ENCODE peak calls at places on chromosomes 12 and 14, in four cellular contexts. Z, Y, P and L are unnamed samples.

GRCh38 chr14:40618225-40618898 is 988.3 kb upstream of the LRFN5 start:
- DNase-seq in Z (no peak), Y (no peak), P (no peak), L (no peak)

GRCh38 chr14:90514015-90514398 is 117.2 kb downstream of the CALM1 start:
- DNase-seq in Z (no peak), Y (peak), P (no peak), L (no peak)

GRCh38 chr14:104352493-104353220 is 214.3 kb downstream of the KIF26A start:
- DNase-seq in Z (no peak), Y (no peak), P (no peak), L (peak)

GRCh38 chr12:108457734-108458361 is 57.2 kb upstream of the FICD start:
- DNase-seq in Z (no peak), Y (no peak), P (no peak), L (no peak)

GRCh38 chr14:54085137-54085810 is 128.6 kb upstream of the BMP4 start:
- DNase-seq in Z (no peak), Y (no peak), P (no peak), L (no peak)

GRCh38 chr14:32908487-32909084 is 30.1 kb upstream of the NPAS3 start:
- DNase-seq in Z (no peak), Y (no peak), P (no peak), L (no peak)

GRCh38 chr14:36056846-36057245 is 119.7 kb downstream of the PTCSC3 start:
- DNase-seq in Z (no peak), Y (peak), P (no peak), L (no peak)

GRCh38 chr12:105322070-105322469 is 8.4 kb upstream of the C12orf75 start:
- DNase-seq in Z (no peak), Y (no peak), P (no peak), L (no peak)

GRCh38 chr12:95215925-95216324 is 1.3 kb downstream of the FGD6 start:
- DNase-seq in Z (no peak), Y (no peak), P (no peak), L (no peak)

GRCh38 chr12:131795688-131796410 is 32.3 kb upstream of the MMP17 start:
- DNase-seq in Z (no peak), Y (peak), P (no peak), L (no peak)

GRCh38 chr12:80162177-80162576 is 62.8 kb downstream of the OTOGL start:
- DNase-seq in Z (no peak), Y (no peak), P (no peak), L (no peak)

GRCh38 chr12:110741371-110741770 is 1.3 kb downstream of the PPP1CC start:
- DNase-seq in Z (no peak), Y (no peak), P (no peak), L (no peak)

GRCh38 chr14:105474478-105475268 is at the start of gene CRIP2:
- DNase-seq in Z (peak), Y (peak), P (peak), L (peak)

GRCh38 chr14:29242755-29243340 is 476.3 kb downstream of the FOXG1 start:
- DNase-seq in Z (no peak), Y (peak), P (no peak), L (no peak)

GRCh38 chr12:76455582-76456345 is 103.8 kb downstream of the OSBPL8 start:
- DNase-seq in Z (peak), Y (peak), P (no peak), L (no peak)

GRCh38 chr14:100442473-100443260 is 119.5 kb downstream of the SLC25A47 start:
- DNase-seq in Z (peak), Y (no peak), P (no peak), L (no peak)

GRCh38 chr14:68135028-68135427 is 315.4 kb downstream of the RAD51B start:
- DNase-seq in Z (no peak), Y (no peak), P (no peak), L (no peak)

GRCh38 chr12:12511895-12512674 is 50.6 kb downstream of the DUSP16 start:
- DNase-seq in Z (peak), Y (no peak), P (no peak), L (no peak)